ENCODE peak calls at places on chromosomes 6 and 20, in four cellular contexts. D is kidney glomerular epithelial cell, S is K562, O is H9. Q is an unnamed sample.

GRCh38 chr20:5807431-5807830 is 57.2 kb downstream of the SHLD1 start:
- DNase-seq in D (peak), S (no peak), O (no peak), Q (no peak)

GRCh38 chr20:4064118-4064962 is 49.0 kb upstream of the RNF24 start:
- DNase-seq in D (peak), S (peak), O (peak), Q (peak)

GRCh38 chr20:1819311-1820136 is 75.7 kb upstream of the SIRPA start:
- DNase-seq in D (no peak), S (no peak), O (no peak), Q (peak)

GRCh38 chr20:45097485-45098095 is 3.3 kb downstream of the KCNS1 start:
- DNase-seq in D (no peak), S (no peak), O (peak), Q (no peak)

GRCh38 chr20:50120935-50121693 is 8.2 kb upstream of the UBE2V1 start:
- DNase-seq in D (peak), S (no peak), O (peak), Q (peak)

GRCh38 chr20:13788167-13788834 is 3.5 kb downstream of the NDUFAF5 start:
- DNase-seq in D (peak), S (peak), O (peak), Q (peak)

GRCh38 chr20:37161830-37162549 is 17.1 kb upstream of the RPN2 start:
- DNase-seq in D (no peak), S (peak), O (no peak), Q (no peak)

GRCh38 chr6:33453361-33454008 is 891 bp upstream of the ZBTB9 start:
- DNase-seq in D (no peak), S (peak), O (no peak), Q (no peak)

GRCh38 chr6:117976030-117976651 is 69.1 kb downstream of the SLC35F1 start:
- DNase-seq in D (peak), S (peak), O (no peak), Q (peak)

GRCh38 chr6:9927271-9927670 is 487.6 kb downstream of the TFAP2A start:
- DNase-seq in D (no peak), S (no peak), O (no peak), Q (no peak)

GRCh38 chr6:109457596-109457996 is 2.0 kb upstream of the MICAL1 start:
- DNase-seq in D (no peak), S (no peak), O (no peak), Q (no peak)

GRCh38 chr6:35294308-35294945 is 3.2 kb upstream of the DEF6 start:
- DNase-seq in D (peak), S (peak), O (peak), Q (peak)

GRCh38 chr20:58019850-58020625 is 208.4 kb downstream of the ANKRD60 start:
- DNase-seq in D (no peak), S (no peak), O (peak), Q (no peak)

GRCh38 chr6:89347825-89348224 is 4.7 kb downstream of the UBE2J1 start:
- DNase-seq in D (peak), S (no peak), O (no peak), Q (no peak)

GRCh38 chr6:47413752-47414516 is 63.7 kb upstream of the CD2AP start:
- DNase-seq in D (peak), S (peak), O (no peak), Q (no peak)

GRCh38 chr6:110682460-110682853 is 132.8 kb downstream of the CDK19 start:
- DNase-seq in D (peak), S (peak), O (peak), Q (peak)

GRCh38 chr20:58579819-58580492 is 64.8 kb upstream of the APCDD1L start:
- DNase-seq in D (no peak), S (no peak), O (no peak), Q (no peak)

GRCh38 chr20:21512634-21513180 is 1.2 kb downstream of the NKX2-2 start:
- DNase-seq in D (no peak), S (no peak), O (no peak), Q (peak)

GRCh38 chr6:38708483-38708882 is 5.5 kb upstream of the GLO1 start:
- DNase-seq in D (no peak), S (no peak), O (no peak), Q (no peak)

GRCh38 chr20:29313481-29313880 is 1944.0 kb upstream of the DEFB115 start:
- DNase-seq in D (no peak), S (no peak), O (no peak), Q (no peak)

GRCh38 chr6:37174196-37174514 is 4.2 kb downstream of the PIM1 start:
- DNase-seq in D (no peak), S (peak), O (no peak), Q (no peak)

GRCh38 chr6:138403324-138403800 is 661 bp upstream of the HEBP2 start:
- DNase-seq in D (no peak), S (peak), O (peak), Q (no peak)